ENCODE peak calls at places on chromosomes 1 and 21, in ten cellular contexts. Q, S, K, A, O, R, V, I, T and E are unnamed samples. For H3K36me3 and H3K27me3, the result is how much of the 10 kb centered on the place peaks cover.

GRCh38 chr1:16391408-16391807 is 24.4 kb downstream of the SZRD1 start:
- DNase-seq in Q (no peak), S (no peak), K (no peak), A (no peak), O (no peak), R (no peak), V (no peak), I (no peak), T (no peak), E (no peak)

GRCh38 chr1:78843111-78843908 is 163.2 kb downstream of the ADGRL4 start:
- DNase-seq in Q (no peak), S (no peak), K (no peak), A (no peak), O (no peak), R (no peak), V (no peak), I (peak), T (peak), E (no peak)

GRCh38 chr1:26822737-26823395 is 3.6 kb upstream of the ZDHHC18 start:
- DNase-seq in Q (no peak), S (no peak), K (no peak), A (no peak), O (no peak), R (no peak), V (no peak), I (no peak), T (no peak), E (no peak)

GRCh38 chr21:46061950-46062349 is 36.0 kb upstream of the COL6A2 start:
- DNase-seq in Q (no peak), S (no peak), K (peak), A (no peak), O (no peak), R (no peak), V (no peak), I (no peak), T (no peak), E (no peak)

GRCh38 chr1:33074193-33074945 is 6.6 kb upstream of the AZIN2 start:
- DNase-seq in Q (no peak), S (no peak), K (no peak), A (no peak), O (no peak), R (no peak), V (no peak), I (no peak), T (no peak), E (no peak)

GRCh38 chr1:165773324-165773965 is 4.8 kb upstream of the TMCO1 start:
- DNase-seq in Q (no peak), S (no peak), K (no peak), A (no peak), O (no peak), R (no peak), V (no peak), I (peak), T (no peak), E (peak)

GRCh38 chr21:19029816-19030215 is 626.2 kb upstream of the TMPRSS15 start:
- DNase-seq in Q (no peak), S (no peak), K (no peak), A (no peak), O (no peak), R (no peak), V (no peak), I (no peak), T (no peak), E (no peak)

GRCh38 chr1:234608720-234609527 is 1.1 kb downstream of the IRF2BP2 start:
- DNase-seq in Q (peak), S (no peak), K (peak), A (no peak), O (peak), R (peak), V (no peak), I (peak), T (peak), E (no peak)

GRCh38 chr1:225532240-225532944 is 104.6 kb upstream of the LBR start:
- DNase-seq in Q (no peak), S (no peak), K (no peak), A (no peak), O (no peak), R (no peak), V (no peak), I (no peak), T (no peak), E (no peak)

GRCh38 chr1:114755006-114755936 is 2.5 kb downstream of the CSDE1 start:
- DNase-seq in Q (no peak), S (no peak), K (no peak), A (no peak), O (no peak), R (no peak), V (no peak), I (no peak), T (no peak), E (no peak)

GRCh38 chr1:65687435-65688214 is 105.1 kb upstream of the PDE4B start:
- DNase-seq in Q (peak), S (peak), K (peak), A (peak), O (peak), R (peak), V (peak), I (peak), T (peak), E (peak)

GRCh38 chr1:118160825-118161224 is 24.2 kb downstream of the SPAG17 start:
- DNase-seq in Q (no peak), S (no peak), K (no peak), A (no peak), O (no peak), R (no peak), V (no peak), I (no peak), T (no peak), E (no peak)

GRCh38 chr1:26530898-26531598 is 1.5 kb downstream of the RPS6KA1 start:
- DNase-seq in Q (peak), S (no peak), K (peak), A (no peak), O (no peak), R (peak), V (no peak), I (no peak), T (peak), E (peak)

GRCh38 chr1:203080456-203080855 is 5.4 kb downstream of the MYOG start:
- DNase-seq in Q (no peak), S (no peak), K (no peak), A (no peak), O (no peak), R (no peak), V (no peak), I (no peak), T (no peak), E (no peak)

GRCh38 chr21:33661146-33661545 is 18.8 kb downstream of the ITSN1 start:
- DNase-seq in Q (no peak), S (no peak), K (no peak), A (no peak), O (no peak), R (no peak), V (no peak), I (no peak), T (no peak), E (no peak)

GRCh38 chr1:224373008-224373590 is 16.4 kb downstream of the CNIH4 start:
- DNase-seq in Q (no peak), S (no peak), K (no peak), A (no peak), O (no peak), R (no peak), V (no peak), I (no peak), T (no peak), E (no peak)

GRCh38 chr1:26858160-26858559 is 4.8 kb upstream of the SFN start:
- DNase-seq in Q (no peak), S (no peak), K (no peak), A (no peak), O (no peak), R (no peak), V (no peak), I (no peak), T (no peak), E (no peak)

GRCh38 chr1:102466487-102466886 is 469.8 kb upstream of the OLFM3 start:
- DNase-seq in Q (peak), S (no peak), K (no peak), A (no peak), O (no peak), R (no peak), V (no peak), I (no peak), T (no peak), E (no peak)

GRCh38 chr1:38198099-38198498 is 151.5 kb upstream of the POU3F1 start:
- DNase-seq in Q (no peak), S (no peak), K (no peak), A (no peak), O (no peak), R (no peak), V (no peak), I (no peak), T (no peak), E (no peak)

GRCh38 chr1:73765551-73766233 is 432.3 kb downstream of the LRRIQ3 start:
- DNase-seq in Q (no peak), S (no peak), K (no peak), A (no peak), O (no peak), R (no peak), V (no peak), I (no peak), T (no peak), E (no peak)

GRCh38 chr1:29749021-29749420 is 512.7 kb downstream of the PTPRU start:
- DNase-seq in Q (no peak), S (no peak), K (no peak), A (no peak), O (no peak), R (no peak), V (no peak), I (no peak), T (no peak), E (no peak)

GRCh38 chr21:16908087-16908486 is 604.8 kb upstream of the CXADR start:
- DNase-seq in Q (no peak), S (peak), K (no peak), A (no peak), O (no peak), R (no peak), V (no peak), I (no peak), T (no peak), E (peak)

GRCh38 chr1:183209533-183210158 is 23.6 kb downstream of the LAMC2 start:
- DNase-seq in Q (no peak), S (no peak), K (no peak), A (no peak), O (no peak), R (no peak), V (no peak), I (peak), T (peak), E (peak)

GRCh38 chr1:224594360-224594759 is 21.8 kb upstream of the CNIH3 start:
- DNase-seq in Q (no peak), S (no peak), K (no peak), A (no peak), O (no peak), R (no peak), V (no peak), I (no peak), T (no peak), E (no peak)

GRCh38 chr1:196433000-196433399 is 175.2 kb downstream of the KCNT2 start:
- DNase-seq in Q (no peak), S (no peak), K (no peak), A (no peak), O (no peak), R (no peak), V (no peak), I (no peak), T (no peak), E (no peak)

GRCh38 chr1:117656202-117656641 is 50.4 kb downstream of the TENT5C start:
- DNase-seq in Q (no peak), S (no peak), K (no peak), A (no peak), O (no peak), R (no peak), V (no peak), I (no peak), T (no peak), E (no peak)

GRCh38 chr1:161313554-161314200 is 504 bp upstream of the SDHC start:
- DNase-seq in Q (no peak), S (no peak), K (no peak), A (no peak), O (no peak), R (no peak), V (no peak), I (no peak), T (no peak), E (no peak)

GRCh38 chr1:190001187-190001586 is 476.5 kb downstream of the BRINP3 start:
- DNase-seq in Q (no peak), S (no peak), K (no peak), A (no peak), O (no peak), R (no peak), V (no peak), I (no peak), T (no peak), E (no peak)

GRCh38 chr1:201324821-201325677 is 41.7 kb downstream of the PKP1 start:
- DNase-seq in Q (no peak), S (no peak), K (peak), A (no peak), O (no peak), R (no peak), V (no peak), I (no peak), T (no peak), E (no peak)
- H3K36me3 ChIP-seq in Q (under half), S (under half), K (under half), A (under half), O (under half), R (under half), V (under half), I (under half), T (under half), E (under half)

GRCh38 chr1:113409363-113409762 is 19.0 kb downstream of the MAGI3 start:
- DNase-seq in Q (no peak), S (no peak), K (no peak), A (no peak), O (no peak), R (no peak), V (no peak), I (no peak), T (no peak), E (no peak)

GRCh38 chr1:113401728-113402127 is 11.4 kb downstream of the MAGI3 start:
- DNase-seq in Q (no peak), S (no peak), K (no peak), A (no peak), O (no peak), R (no peak), V (no peak), I (no peak), T (no peak), E (no peak)

GRCh38 chr1:113403065-113403464 is 12.8 kb downstream of the MAGI3 start:
- DNase-seq in Q (peak), S (no peak), K (no peak), A (no peak), O (no peak), R (no peak), V (no peak), I (no peak), T (no peak), E (no peak)

GRCh38 chr1:113401067-113401466 is 10.8 kb downstream of the MAGI3 start:
- DNase-seq in Q (no peak), S (no peak), K (no peak), A (no peak), O (no peak), R (no peak), V (no peak), I (no peak), T (no peak), E (no peak)

GRCh38 chr1:113405573-113405972 is 15.3 kb downstream of the MAGI3 start:
- DNase-seq in Q (peak), S (no peak), K (no peak), A (no peak), O (no peak), R (no peak), V (no peak), I (peak), T (peak), E (no peak)
- TF ChIP-seq CTCF in Q (no peak), S (no peak), K (no peak), A (no peak), O (no peak), R (no peak), V (no peak), I (no peak), T (no peak), E (no peak)

GRCh38 chr1:22573237-22573636 is 9.9 kb downstream of the EPHA8 start:
- DNase-seq in Q (no peak), S (no peak), K (no peak), A (no peak), O (no peak), R (no peak), V (no peak), I (no peak), T (no peak), E (no peak)

GRCh38 chr1:22576148-22576544 is 12.9 kb downstream of the EPHA8 start:
- DNase-seq in Q (no peak), S (no peak), K (no peak), A (no peak), O (no peak), R (no peak), V (no peak), I (no peak), T (no peak), E (no peak)

GRCh38 chr1:22576617-22577016 is 13.3 kb downstream of the EPHA8 start:
- DNase-seq in Q (no peak), S (no peak), K (no peak), A (no peak), O (no peak), R (no peak), V (no peak), I (no peak), T (no peak), E (no peak)

GRCh38 chr1:22572778-22573177 is 9.5 kb downstream of the EPHA8 start:
- DNase-seq in Q (no peak), S (no peak), K (no peak), A (no peak), O (no peak), R (no peak), V (no peak), I (no peak), T (no peak), E (no peak)

DNA sequence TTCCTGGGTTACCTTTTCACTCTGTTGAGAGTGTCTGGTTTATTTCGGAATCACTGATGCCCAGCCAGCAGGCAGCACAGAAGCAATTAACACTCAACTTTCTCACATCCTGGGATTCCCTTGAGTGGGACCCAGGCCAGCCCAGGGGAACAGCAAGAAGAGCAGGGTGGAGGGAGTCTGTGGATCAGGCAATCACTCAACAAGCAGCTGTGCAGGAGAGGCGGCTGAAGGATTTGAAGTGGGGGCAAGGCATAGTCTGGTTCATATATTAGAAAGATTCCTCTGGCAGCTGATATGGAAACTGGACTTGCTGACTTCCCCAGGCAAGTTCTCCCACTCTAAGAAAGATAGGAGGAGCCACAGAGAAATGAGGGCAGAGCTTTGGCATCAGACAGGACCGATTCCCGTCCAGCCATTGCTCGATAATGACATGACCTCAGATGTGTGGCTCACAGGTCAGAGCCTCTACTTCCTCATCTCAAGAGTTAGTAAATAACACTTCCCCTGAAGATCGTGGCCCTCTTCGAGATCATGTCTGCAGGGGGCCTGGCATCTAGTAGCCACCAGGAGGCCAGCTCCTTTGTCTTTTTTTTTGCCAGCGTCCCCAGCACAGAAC is 12.4 kb downstream of the EPHA8 start:
- DNase-seq in Q (no peak), S (no peak), K (no peak), A (no peak), O (no peak), R (no peak), V (no peak), I (no peak), T (no peak), E (no peak)
- H3K27me3 ChIP-seq in Q (under half), S (under half), K (under half), A (under half), O (under half), R (under half), V (under half), I (under half), T (under half), E (under half)

DNA sequence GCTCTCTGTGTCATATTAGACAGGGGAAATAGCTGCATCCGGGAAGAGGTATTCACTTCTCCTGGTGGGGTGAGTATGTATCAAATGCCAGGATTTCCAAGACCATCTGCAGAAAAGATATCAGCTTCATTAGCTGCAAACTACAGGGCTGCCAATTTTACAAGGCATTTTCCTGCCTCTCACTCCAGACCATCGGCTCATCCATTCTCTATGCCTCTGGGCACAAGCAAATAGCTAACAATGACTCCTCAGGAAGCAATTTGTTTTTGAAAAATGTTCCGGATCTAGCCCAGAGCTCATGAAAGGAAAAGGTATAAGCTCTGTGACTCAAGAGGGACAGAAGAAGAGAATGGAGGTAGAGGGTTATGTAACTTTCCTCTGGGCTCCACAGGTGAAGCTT is 41.8 kb upstream of the ANGPTL7 start:
- DNase-seq in Q (no peak), S (no peak), K (no peak), A (no peak), O (no peak), R (no peak), V (no peak), I (no peak), T (no peak), E (no peak)
- H3K36me3 ChIP-seq in Q (under half), S (under half), K (half or more), A (half or more), O (under half), R (under half), V (half or more), I (under half), T (under half), E (under half)

GRCh38 chr1:219660666-219661463 is 48.0 kb upstream of the ZC3H11B start:
- DNase-seq in Q (peak), S (peak), K (peak), A (peak), O (peak), R (peak), V (peak), I (peak), T (peak), E (peak)
- TF ChIP-seq CTCF in Q (peak), S (peak), K (peak), A (peak), O (peak), R (peak), V (peak), I (peak), T (peak), E (peak)

DNA sequence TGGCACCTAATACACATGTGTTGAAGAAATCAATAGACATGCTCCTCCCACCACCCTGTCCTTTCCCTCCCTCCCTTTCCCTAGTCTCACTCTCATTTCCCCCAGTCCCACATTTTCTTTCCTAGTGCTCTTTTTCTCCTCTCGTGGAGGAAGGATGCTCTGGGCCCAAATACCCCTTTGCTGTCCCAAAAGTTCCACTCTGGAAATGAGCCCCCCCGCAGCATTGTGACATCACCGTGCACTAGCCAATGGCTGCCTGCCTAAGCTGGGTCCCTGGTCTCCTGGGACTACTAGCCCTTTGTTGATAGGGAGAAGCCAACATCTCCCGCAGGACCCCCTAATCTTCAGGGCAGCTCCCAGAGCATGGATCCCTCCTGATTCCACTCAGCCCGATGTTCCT is at the start of gene UBL4B:
- DNase-seq in Q (no peak), S (no peak), K (no peak), A (no peak), O (no peak), R (no peak), V (no peak), I (no peak), T (no peak), E (no peak)
- H3K27me3 ChIP-seq in Q (under half), S (under half), K (under half), A (under half), O (under half), R (under half), V (under half), I (under half), T (under half), E (half or more)